ENCODE peak calls at places on chromosomes 16 and 17, in six cellular contexts. R, I, Y, G, A and F are unnamed samples. For H3K4me1, the result is how much of the 10 kb centered on the place peaks cover.

GRCh38 chr16:73071131-73071940 is 23.4 kb upstream of the ZFHX3 start:
- DNase-seq in R (peak), I (peak), Y (no peak), G (peak), A (peak), F (no peak)

GRCh38 chr17:65054602-65055001 is 1.9 kb downstream of the GNA13 start:
- DNase-seq in R (no peak), I (no peak), Y (no peak), G (no peak), A (no peak), F (no peak)

GRCh38 chr16:24118126-24118821 is 137.9 kb upstream of the CACNG3 start:
- DNase-seq in R (no peak), I (no peak), Y (no peak), G (no peak), A (no peak), F (no peak)

GRCh38 chr17:54967621-54968258 is 714 bp downstream of the COX11 start:
- DNase-seq in R (peak), I (peak), Y (peak), G (no peak), A (no peak), F (no peak)

GRCh38 chr16:73225983-73226382 is 178.1 kb upstream of the ZFHX3 start:
- DNase-seq in R (no peak), I (no peak), Y (no peak), G (no peak), A (no peak), F (no peak)

GRCh38 chr16:12878973-12879372 is 22.4 kb upstream of the SHISA9 start:
- DNase-seq in R (no peak), I (no peak), Y (no peak), G (no peak), A (no peak), F (no peak)

GRCh38 chr16:24540575-24541240 is 1.3 kb downstream of the RBBP6 start:
- DNase-seq in R (peak), I (peak), Y (peak), G (no peak), A (no peak), F (no peak)

GRCh38 chr17:31853911-31854470 is 5.1 kb downstream of the COPRS start:
- DNase-seq in R (no peak), I (no peak), Y (no peak), G (no peak), A (no peak), F (no peak)

GRCh38 chr16:84726079-84726669 is 26.4 kb downstream of the USP10 start:
- DNase-seq in R (peak), I (peak), Y (peak), G (peak), A (peak), F (peak)
- H3K4me1 ChIP-seq in R (half or more), I (under half), Y (under half), G (under half), A (half or more), F (under half)

GRCh38 chr17:76685846-76686245 is 24.9 kb downstream of the MXRA7 start:
- DNase-seq in R (no peak), I (no peak), Y (no peak), G (no peak), A (no peak), F (no peak)
- H3K27ac ChIP-seq in R (no peak), I (no peak), Y (no peak), G (no peak), A (peak), F (peak)

GRCh38 chr17:42373896-42374295 is 14.3 kb downstream of the STAT3 start:
- DNase-seq in R (no peak), I (no peak), Y (no peak), G (no peak), A (no peak), F (no peak)

GRCh38 chr17:42380935-42381334 is 7.3 kb downstream of the STAT3 start:
- DNase-seq in R (no peak), I (no peak), Y (no peak), G (no peak), A (no peak), F (no peak)

GRCh38 chr17:42381898-42382297 is 6.3 kb downstream of the STAT3 start:
- DNase-seq in R (no peak), I (no peak), Y (no peak), G (no peak), A (no peak), F (no peak)

DNA sequence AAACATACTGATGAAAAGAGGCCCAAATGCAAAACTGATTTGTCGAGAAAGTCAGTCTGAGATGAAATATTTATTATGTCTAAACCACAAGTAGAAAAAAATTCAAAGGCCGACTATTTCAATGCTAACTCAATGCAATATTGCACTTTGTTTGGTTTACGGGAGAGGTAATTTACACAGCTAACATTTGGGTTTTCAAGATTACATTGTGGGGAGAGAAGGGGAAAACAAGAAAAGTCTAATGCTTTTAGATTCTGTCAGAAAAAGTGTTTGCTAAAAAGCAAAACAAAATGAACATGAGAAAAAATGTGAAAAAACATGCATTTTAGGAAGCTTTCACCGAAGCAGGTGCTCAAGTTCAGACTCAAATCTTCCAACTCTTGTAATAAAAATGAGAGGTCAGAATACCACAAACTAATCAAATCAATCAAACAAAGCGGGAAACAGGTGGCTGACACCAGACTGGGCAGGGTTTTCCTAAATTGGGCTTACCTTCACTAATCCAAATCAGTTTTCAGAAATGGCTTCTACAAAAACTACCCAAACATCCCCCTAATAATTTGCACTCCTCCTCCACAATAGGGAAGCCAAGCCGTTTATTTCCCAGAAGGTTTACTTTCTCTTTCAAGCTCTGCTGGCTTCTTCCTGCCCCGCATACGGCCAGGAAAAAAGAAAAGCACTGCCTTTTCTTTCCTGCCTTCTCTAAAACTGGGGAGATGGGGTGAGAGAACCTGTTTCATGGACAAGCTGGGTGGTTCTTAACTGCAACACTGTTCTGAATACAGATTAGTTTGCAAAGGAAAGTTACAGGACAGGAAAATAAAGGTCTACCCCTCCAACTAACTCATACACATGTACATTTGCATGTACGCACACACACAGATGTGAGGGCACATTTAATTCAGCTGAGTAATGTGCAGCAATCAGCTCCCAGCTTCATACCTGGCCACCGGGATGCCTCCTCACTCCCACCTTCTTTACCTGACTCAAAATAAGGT is 9.3 kb downstream of the STAT3 start:
- DNase-seq in R (peak), I (no peak), Y (peak), G (no peak), A (no peak), F (no peak)
- H3K4me3 ChIP-seq in R (no peak), I (no peak), Y (peak), G (peak), A (peak), F (peak)

GRCh38 chr16:57807968-57808528 is 5.8 kb upstream of the KIFC3 start:
- DNase-seq in R (peak), I (peak), Y (peak), G (peak), A (peak), F (no peak)

GRCh38 chr16:57808589-57808988 is 6.3 kb upstream of the KIFC3 start:
- DNase-seq in R (no peak), I (no peak), Y (no peak), G (no peak), A (no peak), F (no peak)

GRCh38 chr16:57810197-57811024 is 8.1 kb upstream of the KIFC3 start:
- DNase-seq in R (peak), I (peak), Y (peak), G (peak), A (peak), F (peak)

GRCh38 chr16:57809843-57810196 is 7.5 kb upstream of the KIFC3 start:
- DNase-seq in R (no peak), I (no peak), Y (no peak), G (no peak), A (no peak), F (no peak)

DNA sequence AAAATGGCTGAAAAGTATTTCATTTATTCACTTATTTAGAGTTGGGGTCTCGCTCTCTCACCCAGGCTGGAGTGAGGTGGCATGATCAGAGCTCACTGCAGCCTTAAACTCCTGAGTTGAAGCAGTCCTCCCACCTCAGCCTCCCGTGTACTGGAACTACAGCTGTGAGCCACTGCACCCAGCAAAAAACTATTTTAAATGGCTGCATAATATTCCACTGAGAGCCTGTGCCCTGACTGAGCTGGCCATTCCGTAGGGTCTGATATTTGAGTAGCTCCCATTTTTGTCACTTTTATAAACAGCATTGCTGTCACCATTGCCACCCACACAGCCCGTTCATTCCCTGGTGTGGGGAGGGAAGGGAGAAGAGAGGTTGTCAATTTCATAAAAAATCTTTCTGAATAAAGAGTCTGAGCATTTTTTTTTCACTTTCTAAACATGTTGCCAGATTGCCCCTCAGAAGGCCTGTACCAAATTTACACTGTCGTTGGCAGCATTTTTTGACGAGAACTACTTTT is 7.0 kb upstream of the KIFC3 start:
- DNase-seq in R (no peak), I (no peak), Y (no peak), G (no peak), A (no peak), F (no peak)
- H3K4me1 ChIP-seq in R (under half), I (under half), Y (under half), G (under half), A (half or more), F (under half)